ENCODE peak calls at places on chromosomes 4 and X, in eight cellular contexts. Q, H, E, G, A, L, M and B are unnamed samples. For H3K27me3, the result is how much of the 10 kb centered on the place peaks cover.

GRCh38 chr4:41418444-41418843 is 119.5 kb upstream of the LIMCH1 start:
- DNase-seq in Q (peak), H (peak), E (no peak), G (peak), A (no peak), L (peak), M (no peak), B (no peak)

GRCh38 chr4:140856692-140857091 is 100.5 kb upstream of the TBC1D9 start:
- DNase-seq in Q (peak), H (peak), E (peak), G (peak), A (no peak), L (no peak), M (no peak), B (no peak)

GRCh38 chrX:145817666-145818521 is at the start of gene SLITRK2:
- DNase-seq in Q (no peak), H (no peak), E (peak), G (peak), A (no peak), L (peak), M (no peak), B (no peak)

GRCh38 chrX:3599787-3600465 is 113.5 kb downstream of the PRKX start:
- DNase-seq in Q (no peak), H (no peak), E (no peak), G (no peak), A (no peak), L (no peak), M (no peak), B (no peak)

GRCh38 chr4:153448003-153448731 is 18.0 kb upstream of the TMEM131L start:
- DNase-seq in Q (no peak), H (no peak), E (peak), G (no peak), A (no peak), L (no peak), M (no peak), B (no peak)

GRCh38 chrX:126167560-126167959 is 1.5 kb upstream of the DCAF12L2 start:
- DNase-seq in Q (no peak), H (no peak), E (no peak), G (no peak), A (no peak), L (no peak), M (no peak), B (no peak)

GRCh38 chrX:113400193-113400704 is 559.6 kb upstream of the AMOT start:
- DNase-seq in Q (no peak), H (no peak), E (peak), G (peak), A (no peak), L (no peak), M (no peak), B (no peak)

GRCh38 chrX:20266810-20267598 is at the start of gene RPS6KA3:
- DNase-seq in Q (peak), H (peak), E (peak), G (peak), A (peak), L (peak), M (peak), B (peak)

GRCh38 chr4:134465417-134465816 is 263.8 kb upstream of the PABPC4L start:
- DNase-seq in Q (no peak), H (no peak), E (no peak), G (no peak), A (no peak), L (no peak), M (no peak), B (no peak)

GRCh38 chr4:189202182-189202868 is 738.3 kb upstream of the FRG1 start:
- DNase-seq in Q (peak), H (peak), E (peak), G (peak), A (no peak), L (peak), M (no peak), B (no peak)

GRCh38 chr4:121771869-121772268 is 6.9 kb upstream of the SMIM43 start:
- DNase-seq in Q (no peak), H (no peak), E (no peak), G (no peak), A (no peak), L (no peak), M (no peak), B (no peak)
- H3K27me3 ChIP-seq in Q (under half), H (under half), E (under half), G (under half), A (under half), L (under half), M (under half), B (under half)

DNA sequence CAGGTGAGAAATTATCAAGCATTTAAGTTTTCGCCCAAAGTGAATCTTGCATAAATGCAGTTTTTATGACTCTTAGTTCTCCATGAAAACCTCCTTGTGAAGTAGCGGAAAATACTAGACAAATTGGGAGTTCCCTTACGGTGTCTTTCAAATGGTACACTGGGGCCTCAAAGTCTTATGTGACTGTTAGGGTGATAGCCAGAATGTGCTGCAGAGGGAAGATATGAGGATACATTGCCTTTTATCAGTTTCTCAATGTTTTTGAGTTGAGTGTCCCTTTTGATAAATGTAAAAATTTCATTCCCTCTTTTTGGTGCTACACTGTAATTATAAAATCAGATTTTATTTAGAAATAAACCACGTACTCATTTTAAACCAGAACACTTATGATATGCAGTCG is 2.7 kb downstream of the SH2D1A start:
- DNase-seq in Q (no peak), H (no peak), E (no peak), G (no peak), A (no peak), L (no peak), M (no peak), B (no peak)
- H3K27me3 ChIP-seq in Q (under half), H (under half), E (under half), G (under half), A (under half), L (under half), M (under half), B (under half)

DNA sequence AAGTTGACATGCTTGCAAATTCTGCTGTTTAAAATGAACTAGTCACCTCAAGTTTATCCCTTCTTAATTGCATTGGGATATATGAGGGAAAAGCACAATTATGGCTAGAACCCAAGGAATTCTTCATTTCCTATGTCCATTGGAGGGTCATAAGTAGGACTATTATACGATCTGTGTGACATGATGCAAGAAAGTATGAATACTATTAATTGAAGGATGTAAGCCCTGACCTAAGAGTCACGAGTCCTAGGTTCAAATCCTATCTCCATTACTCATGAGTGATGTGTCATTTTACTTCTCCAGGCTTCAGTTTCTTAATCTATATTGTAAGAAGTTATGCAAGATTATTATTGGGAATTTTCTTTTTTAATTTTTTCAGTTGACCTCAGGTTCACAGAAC is 542.9 kb upstream of the GRIA3 start:
- DNase-seq in Q (no peak), H (no peak), E (no peak), G (no peak), A (no peak), L (no peak), M (no peak), B (no peak)
- H3K27me3 ChIP-seq in Q (under half), H (under half), E (under half), G (under half), A (under half), L (under half), M (under half), B (under half)

GRCh38 chr4:121881213-121881612 is 10.9 kb upstream of the BBS7 start:
- DNase-seq in Q (no peak), H (no peak), E (no peak), G (no peak), A (no peak), L (no peak), M (no peak), B (no peak)
- H3K27me3 ChIP-seq in Q (under half), H (under half), E (under half), G (under half), A (under half), L (under half), M (under half), B (under half)

DNA sequence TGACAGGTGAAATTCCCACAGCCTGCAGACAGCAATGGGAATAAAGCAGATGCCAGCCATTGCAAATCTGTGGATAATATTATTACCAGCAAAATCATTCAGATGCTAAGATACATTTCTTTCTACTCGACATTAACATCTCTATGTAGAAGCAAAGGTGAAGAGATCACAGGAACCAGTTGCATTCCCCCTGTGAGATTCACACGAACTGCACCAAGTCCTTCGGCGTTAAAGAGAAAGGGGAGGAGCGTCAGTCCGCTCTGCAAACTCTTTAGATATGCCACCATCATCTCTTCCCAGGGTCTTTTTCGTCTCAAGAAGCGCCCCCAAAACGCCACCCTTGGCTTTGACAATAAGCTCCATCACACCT is 1.9 kb downstream of the NEUROG2 start:
- DNase-seq in Q (no peak), H (no peak), E (no peak), G (peak), A (no peak), L (no peak), M (no peak), B (no peak)
- H3K27me3 ChIP-seq in Q (half or more), H (under half), E (half or more), G (half or more), A (half or more), L (half or more), M (half or more), B (under half)

GRCh38 chrX:45849261-45849660 is 648.6 kb upstream of the DIPK2B start:
- DNase-seq in Q (peak), H (no peak), E (peak), G (peak), A (no peak), L (no peak), M (no peak), B (no peak)
- H3K27me3 ChIP-seq in Q (under half), H (under half), E (under half), G (under half), A (under half), L (under half), M (under half), B (under half)